ENCODE peak calls at places on chromosomes 5 and 9, in six cellular contexts. U, M, Y, A, E and W are unnamed samples.

GRCh38 chr9:111819360-111819759 is 24.6 kb upstream of the SHOC1 start:
- DNase-seq in U (no peak), M (no peak), Y (no peak), A (no peak), E (no peak), W (no peak)

GRCh38 chr5:75192804-75193203 is 43.9 kb downstream of the ANKRD31 start:
- DNase-seq in U (peak), M (no peak), Y (no peak), A (no peak), E (no peak), W (no peak)

GRCh38 chr5:37738057-37738691 is 101.7 kb downstream of the GDNF start:
- DNase-seq in U (peak), M (peak), Y (no peak), A (no peak), E (no peak), W (no peak)

GRCh38 chr9:94911211-94911610 is 184.7 kb downstream of the AOPEP start:
- DNase-seq in U (no peak), M (no peak), Y (no peak), A (no peak), E (no peak), W (no peak)

GRCh38 chr5:61304611-61305369 is 27.3 kb upstream of the ZSWIM6 start:
- DNase-seq in U (no peak), M (no peak), Y (no peak), A (no peak), E (no peak), W (no peak)

GRCh38 chr9:100322954-100323536 is 29.7 kb downstream of the TEX10 start:
- DNase-seq in U (peak), M (peak), Y (peak), A (peak), E (no peak), W (peak)

GRCh38 chr5:187617-188451 is 3.5 kb upstream of the LRRC14B start:
- DNase-seq in U (no peak), M (peak), Y (no peak), A (no peak), E (peak), W (no peak)

GRCh38 chr5:97550164-97550563 is 367.1 kb upstream of the RIOK2 start:
- DNase-seq in U (no peak), M (peak), Y (no peak), A (no peak), E (no peak), W (no peak)

GRCh38 chr9:124254261-124254682 is 3.5 kb upstream of the NEK6 start:
- DNase-seq in U (peak), M (no peak), Y (no peak), A (no peak), E (no peak), W (no peak)

GRCh38 chr5:57175586-57175985 is 1.7 kb downstream of the GPBP1 start:
- DNase-seq in U (peak), M (no peak), Y (peak), A (no peak), E (no peak), W (peak)

GRCh38 chr5:23139338-23140171 is 286.4 kb upstream of the CDH12 start:
- DNase-seq in U (no peak), M (peak), Y (no peak), A (peak), E (no peak), W (peak)

GRCh38 chr9:138083873-138084272 is 206.3 kb downstream of the CACNA1B start:
- DNase-seq in U (no peak), M (no peak), Y (no peak), A (no peak), E (no peak), W (peak)

GRCh38 chr5:91219803-91220371 is 163.2 kb downstream of the ARRDC3 start:
- DNase-seq in U (peak), M (no peak), Y (no peak), A (peak), E (peak), W (peak)

GRCh38 chr5:3101561-3101960 is 350.1 kb upstream of the IRX2 start:
- DNase-seq in U (no peak), M (no peak), Y (no peak), A (no peak), E (no peak), W (no peak)

GRCh38 chr9:116178481-116179211 is 25.1 kb downstream of the PAPPA start:
- DNase-seq in U (no peak), M (no peak), Y (no peak), A (no peak), E (no peak), W (no peak)

GRCh38 chr5:176528761-176529115 is 8.5 kb downstream of the RNF44 start:
- DNase-seq in U (no peak), M (no peak), Y (no peak), A (no peak), E (peak), W (no peak)

GRCh38 chr9:14345586-14346237 is 31.8 kb upstream of the NFIB start:
- DNase-seq in U (no peak), M (no peak), Y (no peak), A (no peak), E (no peak), W (peak)

GRCh38 chr5:159052282-159053011 is 47.3 kb downstream of the EBF1 start:
- DNase-seq in U (no peak), M (no peak), Y (peak), A (no peak), E (no peak), W (no peak)

GRCh38 chr9:95071925-95072324 is 245.6 kb downstream of the FANCC start:
- DNase-seq in U (no peak), M (no peak), Y (peak), A (no peak), E (no peak), W (no peak)

GRCh38 chr9:125492719-125493118 is 214.3 kb downstream of the MAPKAP1 start:
- DNase-seq in U (no peak), M (no peak), Y (no peak), A (no peak), E (no peak), W (no peak)

GRCh38 chr9:118083161-118083560 is 379.0 kb downstream of the TLR4 start:
- DNase-seq in U (no peak), M (no peak), Y (no peak), A (no peak), E (no peak), W (no peak)

GRCh38 chr5:148384389-148384756 is 615 bp downstream of the FBXO38 start:
- DNase-seq in U (peak), M (no peak), Y (no peak), A (peak), E (no peak), W (peak)